ENCODE peak calls at places on chromosomes 7 and 10, in four cellular contexts. N, R, T and S are unnamed samples.

GRCh38 chr10:8369666-8370065 is 315.2 kb downstream of the GATA3 start:
- DNase-seq in N (no peak), R (no peak), T (no peak), S (no peak)

GRCh38 chr7:131357282-131357880 is 29.7 kb downstream of the MKLN1 start:
- DNase-seq in N (no peak), R (no peak), T (no peak), S (no peak)

GRCh38 chr7:106206826-106207541 is 77.8 kb downstream of the NAMPT start:
- DNase-seq in N (no peak), R (no peak), T (no peak), S (no peak)

GRCh38 chr7:55086413-55087201 is 67.8 kb downstream of the EGFR start:
- DNase-seq in N (no peak), R (peak), T (no peak), S (no peak)

GRCh38 chr10:6737080-6737641 is 157.1 kb upstream of the PRKCQ start:
- DNase-seq in N (no peak), R (peak), T (no peak), S (no peak)

GRCh38 chr7:23472974-23473847 is 2.9 kb upstream of the IGF2BP3 start:
- DNase-seq in N (no peak), R (no peak), T (peak), S (no peak)

GRCh38 chr7:49513939-49514338 is 259.5 kb upstream of the VWC2 start:
- DNase-seq in N (no peak), R (no peak), T (peak), S (no peak)

GRCh38 chr7:150788474-150789269 is 11.5 kb downstream of the TMEM176B start:
- DNase-seq in N (no peak), R (no peak), T (no peak), S (no peak)

GRCh38 chr7:44973610-44974401 is 5.0 kb downstream of the MYO1G start:
- DNase-seq in N (peak), R (no peak), T (no peak), S (peak)

GRCh38 chr10:116168745-116169144 is 104.3 kb downstream of the GFRA1 start:
- DNase-seq in N (no peak), R (no peak), T (no peak), S (no peak)

GRCh38 chr10:42640610-42641229 is 2.4 kb upstream of the ZNF33B start:
- DNase-seq in N (no peak), R (no peak), T (no peak), S (no peak)

GRCh38 chr10:112446055-112446854 is 459 bp downstream of the ZDHHC6 start:
- DNase-seq in N (no peak), R (peak), T (no peak), S (no peak)